ENCODE peak calls at places on chromosomes 12 and 14, in nine cellular contexts. T is GM23338, O is HCT116, F is neural progenitor cell, D is PC-3, U is GM12878, X is astrocyte, W is K562, Z is PC-9. A is an unnamed sample.

GRCh38 chr12:49358548-49359141 is 8.6 kb upstream of the SPATS2 start:
- DNase-seq in T (peak; percentile 89), O (peak; percentile 84), F (peak; percentile 87), D (peak; percentile 63), U (no peak), X (no peak), W (peak; percentile 75), Z (peak; percentile 51), A (peak; percentile 81)

GRCh38 chr12:114767906-114768697 is 84.1 kb upstream of the TBX3 start:
- DNase-seq in T (no peak), O (no peak), F (no peak), D (peak; percentile 66), U (no peak), X (no peak), W (no peak), Z (no peak), A (no peak)

GRCh38 chr12:52564582-52564981 is 9.1 kb downstream of the KRT74 start:
- DNase-seq in T (no peak), O (no peak), F (no peak), D (no peak), U (no peak), X (no peak), W (no peak), Z (no peak), A (no peak)

GRCh38 chr12:34304001-34304400 is 281.7 kb downstream of the ALG10 start:
- DNase-seq in T (no peak), O (no peak), F (no peak), D (no peak), U (no peak), X (no peak), W (no peak), Z (no peak), A (no peak)

GRCh38 chr14:74240794-74241610 is 1.8 kb downstream of the VSX2 start:
- DNase-seq in T (peak; percentile 57), O (no peak), F (peak; percentile 70), D (no peak), U (no peak), X (no peak), W (no peak), Z (no peak), A (peak; percentile 15)

GRCh38 chr12:40351976-40352375 is 127.2 kb downstream of the LRRK2 start:
- DNase-seq in T (no peak), O (no peak), F (no peak), D (no peak), U (no peak), X (no peak), W (no peak), Z (no peak), A (peak; percentile 7)

GRCh38 chr12:117124421-117125274 is 25.4 kb upstream of the TESC start:
- DNase-seq in T (no peak), O (no peak), F (no peak), D (peak; percentile 38), U (no peak), X (no peak), W (no peak), Z (no peak), A (no peak)

GRCh38 chr12:115210533-115211252 is 526.7 kb upstream of the TBX3 start:
- DNase-seq in T (no peak), O (no peak), F (no peak), D (no peak), U (no peak), X (no peak), W (no peak), Z (no peak), A (no peak)

GRCh38 chr14:96281486-96281885 is 25.5 kb downstream of the BDKRB1 start:
- DNase-seq in T (no peak), O (no peak), F (no peak), D (no peak), U (no peak), X (no peak), W (no peak), Z (no peak), A (peak; percentile 42)

GRCh38 chr14:94474581-94475031 is 1.4 kb downstream of the SERPINA9 start:
- DNase-seq in T (peak; percentile 38), O (no peak), F (peak; percentile 13), D (no peak), U (no peak), X (peak; percentile 7), W (no peak), Z (no peak), A (peak; percentile 41)

GRCh38 chr12:41402804-41403203 is 214.7 kb downstream of the PDZRN4 start:
- DNase-seq in T (no peak), O (no peak), F (no peak), D (peak; percentile 19), U (no peak), X (no peak), W (no peak), Z (no peak), A (no peak)

GRCh38 chr14:51396222-51396815 is 156.3 kb downstream of the TMX1 start:
- DNase-seq in T (no peak), O (no peak), F (no peak), D (peak; percentile 99), U (no peak), X (peak; percentile 99), W (no peak), Z (peak; percentile 93), A (peak; percentile 99)

GRCh38 chr12:132955094-132955932 is 793 bp downstream of the ZNF605 start:
- DNase-seq in T (peak; percentile 52), O (no peak), F (peak; percentile 64), D (peak; percentile 69), U (no peak), X (peak; percentile 63), W (no peak), Z (no peak), A (peak; percentile 81)

GRCh38 chr14:51369814-51370213 is 129.8 kb downstream of the TMX1 start:
- DNase-seq in T (peak; percentile 41), O (peak; percentile 18), F (no peak), D (peak; percentile 51), U (no peak), X (no peak), W (peak; percentile 19), Z (no peak), A (no peak)

GRCh38 chr14:64060199-64060545 is 207.4 kb downstream of the SYNE2 start:
- DNase-seq in T (no peak), O (no peak), F (no peak), D (peak; percentile 62), U (no peak), X (no peak), W (no peak), Z (peak; percentile 60), A (no peak)

DNA sequence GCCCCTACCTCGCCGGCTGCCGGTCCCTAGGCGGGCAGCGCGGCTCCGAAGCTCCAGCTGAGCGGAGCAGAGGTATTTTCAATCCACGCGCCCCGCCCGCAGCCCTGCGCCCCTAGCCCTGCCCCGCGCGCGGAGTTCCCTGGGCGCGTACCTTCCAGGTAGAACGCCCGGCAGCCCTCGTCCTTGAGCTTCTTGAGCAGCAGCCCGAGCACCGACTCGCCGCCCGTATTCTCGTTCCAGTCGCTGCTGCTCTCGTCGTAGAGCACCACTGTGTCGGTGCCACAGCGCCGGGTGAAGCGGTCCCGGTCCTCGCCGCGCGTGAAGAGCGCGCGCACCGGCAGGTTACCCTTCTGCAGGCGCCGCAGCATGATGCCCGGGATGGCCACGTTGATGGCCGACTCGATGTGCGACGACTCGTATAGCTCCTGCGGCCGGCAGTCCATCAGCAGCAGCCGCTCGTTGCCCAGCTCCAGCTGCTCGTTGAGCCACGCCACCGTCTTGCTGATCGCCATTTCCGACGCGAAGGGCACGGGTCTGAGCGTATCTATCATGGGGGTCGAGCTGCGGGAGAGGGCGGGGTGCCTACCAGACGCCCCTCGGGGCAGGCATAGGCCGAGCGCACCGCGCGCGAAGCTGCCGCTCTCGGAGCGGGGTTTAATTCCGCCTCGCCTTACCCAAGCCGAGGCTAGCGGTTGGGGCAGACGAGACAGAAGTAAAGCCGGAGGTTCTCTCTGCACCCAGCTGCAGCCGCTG is 636 bp downstream of the DUSP6 start:
- DNase-seq in T (no peak), O (no peak), F (no peak), D (no peak), U (no peak), X (peak; percentile 39), W (no peak), Z (no peak), A (peak; percentile 45)
- TF ChIP-seq EZH2 in T (no peak), O (no peak), F (peak; percentile 37), D (no peak), U (no peak), X (no peak), W (no peak), Z (no peak), A (no peak)

GRCh38 chr14:104161601-104162367 is 23.4 kb downstream of the KIF26A start:
- DNase-seq in T (no peak), O (no peak), F (peak; percentile 28), D (no peak), U (no peak), X (no peak), W (no peak), Z (no peak), A (no peak)

GRCh38 chr14:104164512-104164911 is 26.1 kb downstream of the KIF26A start:
- DNase-seq in T (no peak), O (no peak), F (no peak), D (no peak), U (no peak), X (no peak), W (no peak), Z (no peak), A (no peak)

GRCh38 chr14:104162495-104162894 is 24.1 kb downstream of the KIF26A start:
- DNase-seq in T (no peak), O (no peak), F (no peak), D (no peak), U (no peak), X (no peak), W (no peak), Z (no peak), A (no peak)

GRCh38 chr14:104164041-104164440 is 25.7 kb downstream of the KIF26A start:
- DNase-seq in T (no peak), O (no peak), F (no peak), D (no peak), U (no peak), X (no peak), W (no peak), Z (no peak), A (no peak)

DNA sequence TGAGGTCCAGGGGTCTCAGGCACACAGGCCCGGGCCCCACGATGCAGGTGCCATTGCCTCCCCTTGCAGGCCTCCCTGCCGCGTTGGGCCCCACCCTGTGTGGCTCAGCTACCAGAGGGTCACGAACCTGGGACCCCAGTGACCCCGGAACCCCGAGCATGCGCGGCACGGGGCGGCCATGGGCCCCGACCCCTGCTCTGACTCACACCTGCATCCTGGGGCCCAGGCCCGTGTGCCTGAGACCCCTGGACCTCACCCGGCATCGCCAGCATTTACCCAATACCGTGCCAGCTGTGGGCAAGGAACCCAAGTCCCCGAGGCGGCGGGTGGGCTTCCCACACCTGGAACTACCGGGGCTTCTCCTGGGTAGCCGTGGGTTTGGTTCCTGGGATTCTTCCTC is 25.2 kb downstream of the KIF26A start:
- DNase-seq in T (no peak), O (no peak), F (no peak), D (no peak), U (no peak), X (no peak), W (no peak), Z (no peak), A (no peak)
- H3K4me2 ChIP-seq in T (no peak overlapping the region), O (no peak overlapping the region), F (no peak overlapping the region), D (no peak overlapping the region), U (no peak overlapping the region), X (no peak overlapping the region), W (no peak overlapping the region), Z (no peak overlapping the region), A (no peak overlapping the region)

GRCh38 chr12:67655829-67656614 is 7.5 kb downstream of the DYRK2 start:
- DNase-seq in T (no peak), O (no peak), F (no peak), D (peak; percentile 32), U (no peak), X (no peak), W (no peak), Z (no peak), A (peak; percentile 37)
- H3K36me3 ChIP-seq in T (peaks cover 9% of the 10 kb centered on the region), O (peaks cover 9% of the 10 kb centered on the region), F (no peaks in the 10 kb centered on the region), D (peaks cover 11% of the 10 kb centered on the region), U (peaks cover 15% of the 10 kb centered on the region), X (peaks cover 26% of the 10 kb centered on the region), W (peaks cover 64% of the 10 kb centered on the region), Z (peaks cover 87% of the 10 kb centered on the region), A (peaks cover 7% of the 10 kb centered on the region)

GRCh38 chr14:88791629-88792571 is 853 bp downstream of the EML5 start:
- DNase-seq in T (peak; percentile 35), O (no peak), F (peak; percentile 37), D (no peak), U (no peak), X (no peak), W (no peak), Z (no peak), A (peak; percentile 1)
- TF ChIP-seq EZH2 in T (peak; percentile 81), O (no peak), F (peak; percentile 86), D (no peak), U (no peak), X (peak; percentile 96), W (no peak), Z (no peak), A (peak; percentile 79)

A was measured in fibroblast of lung.